ENCODE peak calls at places on chromosomes 1 and 21, in four cellular contexts. One of them, this sample, is unnamed.

GRCh38 chr1:59596432-59596831 is 218.3 kb upstream of the HOOK1 start:
- DNase-seq in effector memory CD4-positive, alpha-beta T cell: no peak
- DNase-seq in CD4-positive, alpha-beta T cell: no peak
- DNase-seq in NCI-H510A treated with DMSO at 0.1 percent for 48 hours: no peak
- DNase-seq in this sample: no peak

GRCh38 chr1:235407419-235407818 is 40.2 kb downstream of the TBCE start:
- DNase-seq in effector memory CD4-positive, alpha-beta T cell: no peak
- DNase-seq in CD4-positive, alpha-beta T cell: no peak
- DNase-seq in NCI-H510A treated with DMSO at 0.1 percent for 48 hours: no peak
- DNase-seq in this sample: no peak

GRCh38 chr1:184315254-184315653 is 71.6 kb upstream of the C1orf21 start:
- DNase-seq in effector memory CD4-positive, alpha-beta T cell: no peak
- DNase-seq in CD4-positive, alpha-beta T cell: no peak
- DNase-seq in NCI-H510A treated with DMSO at 0.1 percent for 48 hours: no peak
- DNase-seq in this sample: no peak

GRCh38 chr1:18963968-18964367 is 7.5 kb upstream of the IFFO2 start:
- DNase-seq in effector memory CD4-positive, alpha-beta T cell: no peak
- DNase-seq in CD4-positive, alpha-beta T cell: no peak
- DNase-seq in NCI-H510A treated with DMSO at 0.1 percent for 48 hours: no peak
- DNase-seq in this sample: no peak

GRCh38 chr1:229844675-229845074 is 218.6 kb downstream of the URB2 start:
- DNase-seq in effector memory CD4-positive, alpha-beta T cell: no peak
- DNase-seq in CD4-positive, alpha-beta T cell: no peak
- DNase-seq in NCI-H510A treated with DMSO at 0.1 percent for 48 hours: peak
- DNase-seq in this sample: peak

GRCh38 chr1:116415699-116416533 is 42.9 kb downstream of the ATP1A1 start:
- DNase-seq in effector memory CD4-positive, alpha-beta T cell: no peak
- DNase-seq in CD4-positive, alpha-beta T cell: no peak
- DNase-seq in NCI-H510A treated with DMSO at 0.1 percent for 48 hours: no peak
- DNase-seq in this sample: no peak

GRCh38 chr1:43783671-43784205 is 76.4 kb downstream of the ST3GAL3 start:
- DNase-seq in effector memory CD4-positive, alpha-beta T cell: no peak
- DNase-seq in CD4-positive, alpha-beta T cell: no peak
- DNase-seq in NCI-H510A treated with DMSO at 0.1 percent for 48 hours: no peak
- DNase-seq in this sample: peak

GRCh38 chr1:101261629-101262028 is 24.8 kb downstream of the S1PR1 start:
- DNase-seq in effector memory CD4-positive, alpha-beta T cell: no peak
- DNase-seq in CD4-positive, alpha-beta T cell: no peak
- DNase-seq in NCI-H510A treated with DMSO at 0.1 percent for 48 hours: no peak
- DNase-seq in this sample: no peak

GRCh38 chr21:24076179-24076578 is 1531.1 kb downstream of the MRPL39 start:
- DNase-seq in effector memory CD4-positive, alpha-beta T cell: no peak
- DNase-seq in CD4-positive, alpha-beta T cell: no peak
- DNase-seq in NCI-H510A treated with DMSO at 0.1 percent for 48 hours: no peak
- DNase-seq in this sample: peak

GRCh38 chr1:64505944-64506658 is 36.2 kb downstream of the CACHD1 start:
- DNase-seq in effector memory CD4-positive, alpha-beta T cell: no peak
- DNase-seq in CD4-positive, alpha-beta T cell: peak
- DNase-seq in NCI-H510A treated with DMSO at 0.1 percent for 48 hours: peak
- DNase-seq in this sample: peak

GRCh38 chr1:230869499-230869898 is 1.2 kb upstream of the C1orf198 start:
- DNase-seq in effector memory CD4-positive, alpha-beta T cell: no peak
- DNase-seq in CD4-positive, alpha-beta T cell: no peak
- DNase-seq in NCI-H510A treated with DMSO at 0.1 percent for 48 hours: peak
- DNase-seq in this sample: no peak

GRCh38 chr1:220313576-220313975 is 41.3 kb upstream of the RAB3GAP2 start:
- DNase-seq in effector memory CD4-positive, alpha-beta T cell: no peak
- DNase-seq in CD4-positive, alpha-beta T cell: no peak
- DNase-seq in NCI-H510A treated with DMSO at 0.1 percent for 48 hours: no peak
- DNase-seq in this sample: peak

GRCh38 chr1:213286235-213286634 is 235.2 kb downstream of the RPS6KC1 start:
- DNase-seq in effector memory CD4-positive, alpha-beta T cell: no peak
- DNase-seq in CD4-positive, alpha-beta T cell: no peak
- DNase-seq in NCI-H510A treated with DMSO at 0.1 percent for 48 hours: no peak
- DNase-seq in this sample: no peak

GRCh38 chr1:116324411-116324810 is 48.6 kb upstream of the ATP1A1 start:
- DNase-seq in effector memory CD4-positive, alpha-beta T cell: no peak
- DNase-seq in CD4-positive, alpha-beta T cell: no peak
- DNase-seq in NCI-H510A treated with DMSO at 0.1 percent for 48 hours: peak
- DNase-seq in this sample: no peak

GRCh38 chr1:106756752-106757151 is 299.7 kb upstream of the PRMT6 start:
- DNase-seq in effector memory CD4-positive, alpha-beta T cell: no peak
- DNase-seq in CD4-positive, alpha-beta T cell: no peak
- DNase-seq in NCI-H510A treated with DMSO at 0.1 percent for 48 hours: no peak
- DNase-seq in this sample: no peak

GRCh38 chr1:54609301-54609921 is 13.9 kb downstream of the FAM151A start:
- DNase-seq in effector memory CD4-positive, alpha-beta T cell: no peak
- DNase-seq in CD4-positive, alpha-beta T cell: no peak
- DNase-seq in NCI-H510A treated with DMSO at 0.1 percent for 48 hours: no peak
- DNase-seq in this sample: no peak

GRCh38 chr1:216815239-216815955 is 92.2 kb upstream of the ESRRG start:
- DNase-seq in effector memory CD4-positive, alpha-beta T cell: no peak
- DNase-seq in CD4-positive, alpha-beta T cell: no peak
- DNase-seq in NCI-H510A treated with DMSO at 0.1 percent for 48 hours: peak
- DNase-seq in this sample: no peak